ENCODE peak calls at places on chromosomes 11 and 22, in four cellular contexts. One of them, this sample, is unnamed.

GRCh38 chr11:10021563-10021962 is 272.5 kb downstream of the SBF2 start:
- DNase-seq in stimulated activated CD4-positive, alpha-beta T cell treated with anti-CD3 and anti-CD28 coated beads, TNF-alpha, amount 100 ng/mL, for 1 hour: no peak
- DNase-seq in HCEC 1CT: no peak
- DNase-seq in germinal center: no peak
- DNase-seq in this sample: no peak

GRCh38 chr22:30282616-30283046 is 6.7 kb downstream of the CASTOR1 start:
- DNase-seq in germinal center: no peak
- DNase-seq in stimulated activated CD4-positive, alpha-beta T cell treated with anti-CD3 and anti-CD28 coated beads, TNF-alpha, amount 100 ng/mL, for 1 hour: no peak
- DNase-seq in HCEC 1CT: no peak
- DNase-seq in this sample: no peak

GRCh38 chr22:44249376-44250147 is 63.2 kb downstream of the SHISAL1 start:
- DNase-seq in germinal center: no peak
- DNase-seq in HCEC 1CT: no peak
- DNase-seq in stimulated activated CD4-positive, alpha-beta T cell treated with anti-CD3 and anti-CD28 coated beads, TNF-alpha, amount 100 ng/mL, for 1 hour: no peak
- DNase-seq in this sample: no peak

GRCh38 chr22:46064236-46064965 is 85.9 kb upstream of the PPARA start:
- DNase-seq in stimulated activated CD4-positive, alpha-beta T cell treated with anti-CD3 and anti-CD28 coated beads, TNF-alpha, amount 100 ng/mL, for 1 hour: no peak
- DNase-seq in germinal center: no peak
- DNase-seq in HCEC 1CT: no peak
- DNase-seq in this sample: no peak

GRCh38 chr11:10454902-10455631 is at the start of gene AMPD3:
- DNase-seq in stimulated activated CD4-positive, alpha-beta T cell treated with anti-CD3 and anti-CD28 coated beads, TNF-alpha, amount 100 ng/mL, for 1 hour: no peak
- DNase-seq in HCEC 1CT: peak
- DNase-seq in germinal center: peak
- DNase-seq in this sample: no peak

GRCh38 chr11:35632301-35632700 is 14.0 kb downstream of the FJX1 start:
- DNase-seq in germinal center: no peak
- DNase-seq in stimulated activated CD4-positive, alpha-beta T cell treated with anti-CD3 and anti-CD28 coated beads, TNF-alpha, amount 100 ng/mL, for 1 hour: no peak
- DNase-seq in HCEC 1CT: peak
- DNase-seq in this sample: no peak

GRCh38 chr11:116792869-116793475 is 1.3 kb upstream of the APOA5 start:
- DNase-seq in germinal center: no peak
- DNase-seq in stimulated activated CD4-positive, alpha-beta T cell treated with anti-CD3 and anti-CD28 coated beads, TNF-alpha, amount 100 ng/mL, for 1 hour: no peak
- DNase-seq in HCEC 1CT: peak
- DNase-seq in this sample: no peak

GRCh38 chr22:19751497-19752245 is 8.9 kb upstream of the TBX1 start:
- DNase-seq in HCEC 1CT: no peak
- DNase-seq in germinal center: no peak
- DNase-seq in stimulated activated CD4-positive, alpha-beta T cell treated with anti-CD3 and anti-CD28 coated beads, TNF-alpha, amount 100 ng/mL, for 1 hour: no peak
- DNase-seq in this sample: no peak

GRCh38 chr11:14422052-14422813 is 63.2 kb upstream of the RRAS2 start:
- DNase-seq in stimulated activated CD4-positive, alpha-beta T cell treated with anti-CD3 and anti-CD28 coated beads, TNF-alpha, amount 100 ng/mL, for 1 hour: no peak
- DNase-seq in germinal center: no peak
- DNase-seq in HCEC 1CT: peak
- DNase-seq in this sample: no peak

GRCh38 chr11:16001899-16002426 is 354.4 kb downstream of the SOX6 start:
- DNase-seq in stimulated activated CD4-positive, alpha-beta T cell treated with anti-CD3 and anti-CD28 coated beads, TNF-alpha, amount 100 ng/mL, for 1 hour: no peak
- DNase-seq in germinal center: no peak
- DNase-seq in HCEC 1CT: peak
- DNase-seq in this sample: peak

GRCh38 chr11:32411937-32412615 is 23.3 kb downstream of the WT1 start:
- DNase-seq in HCEC 1CT: no peak
- DNase-seq in germinal center: no peak
- DNase-seq in stimulated activated CD4-positive, alpha-beta T cell treated with anti-CD3 and anti-CD28 coated beads, TNF-alpha, amount 100 ng/mL, for 1 hour: no peak
- DNase-seq in this sample: no peak

GRCh38 chr22:45036154-45036553 is 26.3 kb upstream of the PHF21B start:
- DNase-seq in germinal center: no peak
- DNase-seq in stimulated activated CD4-positive, alpha-beta T cell treated with anti-CD3 and anti-CD28 coated beads, TNF-alpha, amount 100 ng/mL, for 1 hour: no peak
- DNase-seq in HCEC 1CT: no peak
- DNase-seq in this sample: no peak

GRCh38 chr22:43337385-43337784 is 5.8 kb downstream of the SCUBE1 start:
- DNase-seq in germinal center: no peak
- DNase-seq in stimulated activated CD4-positive, alpha-beta T cell treated with anti-CD3 and anti-CD28 coated beads, TNF-alpha, amount 100 ng/mL, for 1 hour: no peak
- DNase-seq in HCEC 1CT: no peak
- DNase-seq in this sample: no peak

GRCh38 chr11:122367809-122368231 is 251.8 kb upstream of the BLID start:
- DNase-seq in stimulated activated CD4-positive, alpha-beta T cell treated with anti-CD3 and anti-CD28 coated beads, TNF-alpha, amount 100 ng/mL, for 1 hour: no peak
- DNase-seq in germinal center: no peak
- DNase-seq in HCEC 1CT: no peak
- DNase-seq in this sample: no peak

GRCh38 chr11:133269272-133269671 is 263.0 kb downstream of the OPCML start:
- DNase-seq in stimulated activated CD4-positive, alpha-beta T cell treated with anti-CD3 and anti-CD28 coated beads, TNF-alpha, amount 100 ng/mL, for 1 hour: no peak
- DNase-seq in germinal center: no peak
- DNase-seq in HCEC 1CT: no peak
- DNase-seq in this sample: no peak

GRCh38 chr22:45318558-45319318 is 9.0 kb downstream of the FAM118A start:
- DNase-seq in stimulated activated CD4-positive, alpha-beta T cell treated with anti-CD3 and anti-CD28 coated beads, TNF-alpha, amount 100 ng/mL, for 1 hour: no peak
- DNase-seq in HCEC 1CT: peak
- DNase-seq in germinal center: no peak
- DNase-seq in this sample: no peak

GRCh38 chr11:96254087-96254486 is 88.9 kb downstream of the MAML2 start:
- DNase-seq in stimulated activated CD4-positive, alpha-beta T cell treated with anti-CD3 and anti-CD28 coated beads, TNF-alpha, amount 100 ng/mL, for 1 hour: no peak
- DNase-seq in germinal center: peak
- DNase-seq in HCEC 1CT: no peak
- DNase-seq in this sample: no peak

GRCh38 chr11:78801161-78801884 is 226.7 kb upstream of the NARS2 start:
- DNase-seq in stimulated activated CD4-positive, alpha-beta T cell treated with anti-CD3 and anti-CD28 coated beads, TNF-alpha, amount 100 ng/mL, for 1 hour: no peak
- DNase-seq in germinal center: no peak
- DNase-seq in HCEC 1CT: peak
- DNase-seq in this sample: no peak